ENCODE peak calls at places on chromosomes 16 and 17, in five cellular contexts. Y is stimulated activated CD8-positive, alpha-beta memory T cell treated with anti-CD3 and anti-CD28 coated beads, Interleukin-2, amount 100 ng/mL, for 1 hour; Z is fibroblast of lung; J is HT-29; H is stimulated activated CD4-positive, alpha-beta T cell treated with anti-CD3 and anti-CD28 coated beads, Interleukin-12 subunit alpha, Interleukin-12 subunit beta, amount 100 ng/mL, for 48 hours. O is an unnamed sample.

GRCh38 chr16:3754304-3754703 is 37.0 kb upstream of the TRAP1 start:
- DNase-seq in Y (no peak), Z (peak; percentile 71), J (no peak), H (no peak), O (no peak)

GRCh38 chr17:66971249-66971648 is 6.7 kb downstream of the CACNG4 start:
- DNase-seq in Y (no peak), Z (no peak), J (no peak), H (no peak), O (no peak)

GRCh38 chr16:48478418-48478817 is 93.2 kb upstream of the SIAH1 start:
- DNase-seq in Y (no peak), Z (peak; percentile 21), J (no peak), H (no peak), O (no peak)

GRCh38 chr16:64590516-64590915 is 531.3 kb downstream of the CDH11 start:
- DNase-seq in Y (no peak), Z (peak; percentile 70), J (no peak), H (no peak), O (no peak)

GRCh38 chr17:77436058-77436442 is 295.3 kb downstream of the SEC14L1 start:
- DNase-seq in Y (no peak), Z (peak; percentile 55), J (no peak), H (no peak), O (no peak)

GRCh38 chr17:55444471-55445441 is 23.1 kb upstream of the MMD start:
- DNase-seq in Y (no peak), Z (peak; percentile 42), J (no peak), H (no peak), O (no peak)

GRCh38 chr16:76573281-76573680 is 296.1 kb downstream of the CNTNAP4 start:
- DNase-seq in Y (no peak), Z (no peak), J (no peak), H (no peak), O (no peak)

GRCh38 chr17:5584383-5584951 is at the start of gene NLRP1:
- DNase-seq in Y (peak; percentile 89), Z (peak; percentile 92), J (peak; percentile 23), H (peak; percentile 94), O (peak; percentile 82)

GRCh38 chr17:32878211-32878610 is 1.3 kb upstream of the MYO1D start:
- DNase-seq in Y (no peak), Z (peak; percentile 24), J (no peak), H (no peak), O (no peak)

O was measured in HL-60.